ENCODE peak calls at places on chromosomes 11 and 22, in seven cellular contexts. H is Calu3; Q is activated T-helper 1 cell treated with Interleukin-2 at 50 U/mL for 16 hours; K is stimulated activated CD8-positive, alpha-beta memory T cell treated with anti-CD3 and anti-CD28 coated beads, Interleukin-15, amount 100 ng/mL, for 1 hour; D is 8988T; R is mesenchymal stem cell; V is dorsolateral prefrontal cortex. P is an unnamed sample.

GRCh38 chr11:32386770-32387377 is 48.5 kb downstream of the WT1 start:
- DNase-seq in H (no peak), Q (no peak), K (no peak), D (no peak), R (peak), V (no peak), P (no peak)

GRCh38 chr11:107696140-107696539 is 15.7 kb downstream of the SLN start:
- DNase-seq in H (no peak), Q (no peak), K (no peak), D (no peak), R (peak), V (no peak), P (no peak)

GRCh38 chr22:43381693-43382092 is 30.1 kb upstream of the MPPED1 start:
- DNase-seq in H (no peak), Q (no peak), K (no peak), D (no peak), R (peak), V (no peak), P (no peak)

GRCh38 chr11:62599069-62599696 is 2.5 kb downstream of the MTA2 start:
- DNase-seq in H (peak), Q (peak), K (peak), D (peak), R (peak), V (peak), P (peak)

GRCh38 chr11:19595840-19596751 is 116.5 kb upstream of the NAV2 start:
- DNase-seq in H (no peak), Q (no peak), K (no peak), D (no peak), R (peak), V (no peak), P (peak)

GRCh38 chr11:34243620-34244493 is 114.0 kb downstream of the ABTB2 start:
- DNase-seq in H (peak), Q (no peak), K (no peak), D (peak), R (peak), V (no peak), P (peak)

GRCh38 chr11:61602775-61603569 is 22.1 kb upstream of the SYT7 start:
- DNase-seq in H (peak), Q (no peak), K (no peak), D (no peak), R (peak), V (peak), P (peak)

GRCh38 chr11:116342148-116342547 is 430.6 kb downstream of the BUD13 start:
- DNase-seq in H (no peak), Q (no peak), K (no peak), D (no peak), R (no peak), V (no peak), P (no peak)

GRCh38 chr11:92642146-92642919 is 327.1 kb upstream of the MTNR1B start:
- DNase-seq in H (no peak), Q (no peak), K (no peak), D (no peak), R (no peak), V (no peak), P (no peak)

GRCh38 chr22:42994917-42995562 is 19.9 kb downstream of the PACSIN2 start:
- DNase-seq in H (peak), Q (no peak), K (no peak), D (no peak), R (peak), V (no peak), P (peak)

GRCh38 chr11:47337229-47337924 is 15.1 kb downstream of the MYBPC3 start:
- DNase-seq in H (peak), Q (no peak), K (no peak), D (no peak), R (no peak), V (no peak), P (no peak)

GRCh38 chr22:23415490-23415851 is 164.6 kb downstream of the IGLL1 start:
- DNase-seq in H (no peak), Q (no peak), K (no peak), D (no peak), R (no peak), V (no peak), P (no peak)

GRCh38 chr11:12599408-12600143 is 74.6 kb upstream of the TEAD1 start:
- DNase-seq in H (peak), Q (no peak), K (no peak), D (peak), R (peak), V (peak), P (peak)

GRCh38 chr11:121293276-121293569 is 652 bp downstream of the SC5D start:
- DNase-seq in H (no peak), Q (no peak), K (no peak), D (no peak), R (peak), V (no peak), P (no peak)

GRCh38 chr11:122843281-122844150 is 5.2 kb downstream of the CRTAM start:
- DNase-seq in H (peak), Q (peak), K (no peak), D (no peak), R (no peak), V (no peak), P (no peak)

GRCh38 chr11:77442394-77443053 is 31.4 kb downstream of the PAK1 start:
- DNase-seq in H (no peak), Q (no peak), K (no peak), D (no peak), R (no peak), V (no peak), P (no peak)

GRCh38 chr22:20013382-20013871 is 3.2 kb downstream of the ARVCF start:
- DNase-seq in H (peak), Q (no peak), K (no peak), D (peak), R (peak), V (peak), P (peak)

GRCh38 chr22:19463491-19464469 is 15.2 kb downstream of the UFD1 start:
- DNase-seq in H (no peak), Q (no peak), K (no peak), D (no peak), R (peak), V (no peak), P (no peak)

GRCh38 chr11:75768112-75768908 is at the start of gene DGAT2:
- DNase-seq in H (peak), Q (peak), K (peak), D (peak), R (peak), V (peak), P (peak)

GRCh38 chr11:117696489-117696888 is 100.5 kb downstream of the DSCAML1 start:
- DNase-seq in H (no peak), Q (no peak), K (no peak), D (no peak), R (no peak), V (no peak), P (no peak)

GRCh38 chr11:64804346-64805210 is 1.6 kb upstream of the MAP4K2 start:
- DNase-seq in H (no peak), Q (no peak), K (no peak), D (peak), R (peak), V (no peak), P (no peak)

GRCh38 chr11:128862913-128863660 is 4.0 kb downstream of the KCNJ1 start:
- DNase-seq in H (no peak), Q (no peak), K (no peak), D (no peak), R (peak), V (no peak), P (no peak)

GRCh38 chr22:27581688-27582087 is 219.9 kb downstream of the MN1 start:
- DNase-seq in H (no peak), Q (no peak), K (no peak), D (no peak), R (no peak), V (peak), P (peak)

GRCh38 chr11:118930152-118930712 is 4.5 kb upstream of the BCL9L start:
- DNase-seq in H (peak), Q (peak), K (peak), D (peak), R (peak), V (peak), P (peak)

GRCh38 chr11:3171931-3172560 is 6.9 kb upstream of the OSBPL5 start:
- DNase-seq in H (no peak), Q (no peak), K (no peak), D (no peak), R (no peak), V (no peak), P (no peak)

GRCh38 chr11:101620026-101620425 is 36.2 kb upstream of the TRPC6 start:
- DNase-seq in H (no peak), Q (no peak), K (no peak), D (no peak), R (no peak), V (no peak), P (no peak)

GRCh38 chr22:46050916-46051614 is 74.1 kb upstream of the WNT7B start:
- DNase-seq in H (no peak), Q (no peak), K (no peak), D (no peak), R (no peak), V (peak), P (peak)

GRCh38 chr22:19287889-19288288 is 3.6 kb downstream of the CLTCL1 start:
- DNase-seq in H (no peak), Q (no peak), K (no peak), D (no peak), R (peak), V (no peak), P (no peak)

GRCh38 chr22:31449521-31449920 is 40.1 kb downstream of the EIF4ENIF1 start:
- DNase-seq in H (no peak), Q (no peak), K (no peak), D (no peak), R (no peak), V (no peak), P (no peak)

GRCh38 chr11:94749367-94749766 is 18.8 kb upstream of the AMOTL1 start:
- DNase-seq in H (no peak), Q (no peak), K (no peak), D (no peak), R (no peak), V (no peak), P (no peak)

GRCh38 chr11:8086001-8086479 is 5.0 kb downstream of the TUB start:
- DNase-seq in H (no peak), Q (no peak), K (no peak), D (no peak), R (no peak), V (no peak), P (no peak)

GRCh38 chr11:17481905-17482304 is 5.3 kb upstream of the ABCC8 start:
- DNase-seq in H (no peak), Q (no peak), K (no peak), D (no peak), R (no peak), V (no peak), P (no peak)

GRCh38 chr11:66242085-66242765 is 26.2 kb upstream of the RAB1B start:
- DNase-seq in H (no peak), Q (no peak), K (no peak), D (no peak), R (no peak), V (no peak), P (no peak)

GRCh38 chr11:46436113-46436512 is 44.5 kb upstream of the CHRM4 start:
- DNase-seq in H (no peak), Q (no peak), K (no peak), D (no peak), R (no peak), V (no peak), P (no peak)

GRCh38 chr11:116539211-116539610 is 233.6 kb downstream of the BUD13 start:
- DNase-seq in H (no peak), Q (no peak), K (no peak), D (no peak), R (no peak), V (no peak), P (peak)

GRCh38 chr22:36331912-36332622 is 55.7 kb downstream of the MYH9 start:
- DNase-seq in H (peak), Q (no peak), K (no peak), D (no peak), R (peak), V (no peak), P (peak)

GRCh38 chr11:44269369-44270351 is 40.3 kb downstream of the ALX4 start:
- DNase-seq in H (no peak), Q (no peak), K (no peak), D (peak), R (no peak), V (no peak), P (no peak)

GRCh38 chr11:35177370-35177769 is 38.4 kb downstream of the CD44 start:
- DNase-seq in H (no peak), Q (no peak), K (no peak), D (no peak), R (peak), V (no peak), P (no peak)

GRCh38 chr11:16782226-16782919 is 43.9 kb downstream of the C11orf58 start:
- DNase-seq in H (peak), Q (no peak), K (no peak), D (no peak), R (no peak), V (no peak), P (peak)

P was measured in upper lobe of left lung.